ENCODE peak calls at places on chromosomes 4 and X, in ten cellular contexts. One of them, this sample, is unnamed.

GRCh38 chr4:98711526-98711925 is 53.1 kb upstream of the TSPAN5 start:
- DNase-seq in SJSA1: no peak
- DNase-seq in heart left ventricle: no peak
- DNase-seq in NCI-H1105 treated with DMSO at 0.1 percent for 48 hours: no peak
- DNase-seq in mucosa of gallbladder: no peak
- DNase-seq in T-cell: no peak
- DNase-seq in uterus: no peak
- DNase-seq in NCI-H1694 treated with DMSO at 0.1 percent for 48 hours: no peak
- DNase-seq in choroid plexus epithelial cell: peak; percentile 27
- DNase-seq in NCI-H1048: no peak
- DNase-seq in this sample: no peak

GRCh38 chrX:43808231-43808630 is 74.0 kb downstream of the MAOB start:
- DNase-seq in uterus: no peak
- DNase-seq in choroid plexus epithelial cell: no peak
- DNase-seq in NCI-H1694 treated with DMSO at 0.1 percent for 48 hours: no peak
- DNase-seq in T-cell: no peak
- DNase-seq in NCI-H1105 treated with DMSO at 0.1 percent for 48 hours: no peak
- DNase-seq in heart left ventricle: no peak
- DNase-seq in mucosa of gallbladder: no peak
- DNase-seq in NCI-H1048: no peak
- DNase-seq in SJSA1: no peak
- DNase-seq in this sample: no peak

GRCh38 chr4:90745176-90745575 is 618.0 kb downstream of the CCSER1 start:
- DNase-seq in heart left ventricle: no peak
- DNase-seq in NCI-H1105 treated with DMSO at 0.1 percent for 48 hours: no peak
- DNase-seq in SJSA1: peak; percentile 48
- DNase-seq in choroid plexus epithelial cell: no peak
- DNase-seq in NCI-H1694 treated with DMSO at 0.1 percent for 48 hours: no peak
- DNase-seq in mucosa of gallbladder: no peak
- DNase-seq in NCI-H1048: no peak
- DNase-seq in uterus: no peak
- DNase-seq in T-cell: no peak
- DNase-seq in this sample: no peak

GRCh38 chrX:47245156-47245555 is 12.3 kb downstream of the USP11 start:
- DNase-seq in SJSA1: no peak
- DNase-seq in NCI-H1694 treated with DMSO at 0.1 percent for 48 hours: peak; percentile 30
- DNase-seq in heart left ventricle: no peak
- DNase-seq in uterus: no peak
- DNase-seq in mucosa of gallbladder: no peak
- DNase-seq in NCI-H1105 treated with DMSO at 0.1 percent for 48 hours: no peak
- DNase-seq in choroid plexus epithelial cell: no peak
- DNase-seq in NCI-H1048: no peak
- DNase-seq in T-cell: no peak
- DNase-seq in this sample: no peak

GRCh38 chr4:59612235-59612634 is 1587.9 kb upstream of the ADGRL3 start:
- DNase-seq in mucosa of gallbladder: no peak
- DNase-seq in uterus: no peak
- DNase-seq in NCI-H1694 treated with DMSO at 0.1 percent for 48 hours: no peak
- DNase-seq in NCI-H1105 treated with DMSO at 0.1 percent for 48 hours: no peak
- DNase-seq in NCI-H1048: no peak
- DNase-seq in choroid plexus epithelial cell: peak; percentile 90
- DNase-seq in SJSA1: no peak
- DNase-seq in T-cell: no peak
- DNase-seq in heart left ventricle: no peak
- DNase-seq in this sample: no peak

GRCh38 chr4:61202638-61203495 is 2.7 kb downstream of the ADGRL3 start:
- DNase-seq in T-cell: no peak
- DNase-seq in mucosa of gallbladder: no peak
- DNase-seq in NCI-H1694 treated with DMSO at 0.1 percent for 48 hours: peak; percentile 20
- DNase-seq in SJSA1: no peak
- DNase-seq in uterus: no peak
- DNase-seq in choroid plexus epithelial cell: peak; percentile 54
- DNase-seq in NCI-H1105 treated with DMSO at 0.1 percent for 48 hours: peak; percentile 47
- DNase-seq in heart left ventricle: no peak
- DNase-seq in NCI-H1048: no peak
- DNase-seq in this sample: no peak

GRCh38 chrX:124346064-124346876 is at the start of gene SH2D1A:
- DNase-seq in NCI-H1694 treated with DMSO at 0.1 percent for 48 hours: no peak
- DNase-seq in SJSA1: no peak
- DNase-seq in NCI-H1048: no peak
- DNase-seq in heart left ventricle: no peak
- DNase-seq in choroid plexus epithelial cell: no peak
- DNase-seq in mucosa of gallbladder: no peak
- DNase-seq in uterus: no peak
- DNase-seq in T-cell: peak; percentile 25
- DNase-seq in NCI-H1105 treated with DMSO at 0.1 percent for 48 hours: no peak
- DNase-seq in this sample: no peak

GRCh38 chr4:172042714-172043114 is 229.5 kb downstream of the GALNTL6 start:
- DNase-seq in NCI-H1105 treated with DMSO at 0.1 percent for 48 hours: peak; percentile 79
- DNase-seq in mucosa of gallbladder: peak; percentile 39
- DNase-seq in T-cell: no peak
- DNase-seq in NCI-H1048: no peak
- DNase-seq in choroid plexus epithelial cell: peak; percentile 8
- DNase-seq in heart left ventricle: no peak
- DNase-seq in NCI-H1694 treated with DMSO at 0.1 percent for 48 hours: peak; percentile 1
- DNase-seq in SJSA1: peak; percentile 2
- DNase-seq in uterus: no peak
- DNase-seq in this sample: peak; percentile 48

GRCh38 chr4:1463088-1463926 is 57.1 kb upstream of the NKX1-1 start:
- DNase-seq in choroid plexus epithelial cell: peak; percentile 69
- DNase-seq in NCI-H1048: no peak
- DNase-seq in heart left ventricle: no peak
- DNase-seq in SJSA1: no peak
- DNase-seq in uterus: no peak
- DNase-seq in mucosa of gallbladder: no peak
- DNase-seq in NCI-H1694 treated with DMSO at 0.1 percent for 48 hours: no peak
- DNase-seq in NCI-H1105 treated with DMSO at 0.1 percent for 48 hours: no peak
- DNase-seq in T-cell: no peak
- DNase-seq in this sample: no peak

GRCh38 chrX:103248553-103248952 is 6.4 kb downstream of the TCEAL8 start:
- DNase-seq in heart left ventricle: no peak
- DNase-seq in SJSA1: no peak
- DNase-seq in choroid plexus epithelial cell: peak; percentile 49
- DNase-seq in NCI-H1105 treated with DMSO at 0.1 percent for 48 hours: peak; percentile 7
- DNase-seq in NCI-H1694 treated with DMSO at 0.1 percent for 48 hours: no peak
- DNase-seq in mucosa of gallbladder: no peak
- DNase-seq in uterus: no peak
- DNase-seq in T-cell: no peak
- DNase-seq in NCI-H1048: no peak
- DNase-seq in this sample: no peak

GRCh38 chr4:171516694-171517093 is 296.5 kb upstream of the GALNTL6 start:
- DNase-seq in T-cell: no peak
- DNase-seq in mucosa of gallbladder: no peak
- DNase-seq in heart left ventricle: no peak
- DNase-seq in NCI-H1694 treated with DMSO at 0.1 percent for 48 hours: no peak
- DNase-seq in SJSA1: no peak
- DNase-seq in choroid plexus epithelial cell: no peak
- DNase-seq in uterus: no peak
- DNase-seq in NCI-H1105 treated with DMSO at 0.1 percent for 48 hours: no peak
- DNase-seq in NCI-H1048: no peak
- DNase-seq in this sample: no peak

GRCh38 chr4:187586892-187587291 is 408.7 kb upstream of the ZFP42 start:
- DNase-seq in SJSA1: no peak
- DNase-seq in NCI-H1048: no peak
- DNase-seq in mucosa of gallbladder: no peak
- DNase-seq in T-cell: no peak
- DNase-seq in NCI-H1694 treated with DMSO at 0.1 percent for 48 hours: no peak
- DNase-seq in choroid plexus epithelial cell: no peak
- DNase-seq in uterus: no peak
- DNase-seq in NCI-H1105 treated with DMSO at 0.1 percent for 48 hours: no peak
- DNase-seq in heart left ventricle: no peak
- DNase-seq in this sample: no peak

GRCh38 chr4:140355288-140355687 is 18.2 kb upstream of the SCOC start:
- DNase-seq in T-cell: no peak
- DNase-seq in uterus: no peak
- DNase-seq in NCI-H1694 treated with DMSO at 0.1 percent for 48 hours: no peak
- DNase-seq in mucosa of gallbladder: no peak
- DNase-seq in SJSA1: no peak
- DNase-seq in NCI-H1048: no peak
- DNase-seq in choroid plexus epithelial cell: no peak
- DNase-seq in heart left ventricle: no peak
- DNase-seq in NCI-H1105 treated with DMSO at 0.1 percent for 48 hours: no peak
- DNase-seq in this sample: no peak

GRCh38 chr4:60378010-60378409 is 822.1 kb upstream of the ADGRL3 start:
- DNase-seq in NCI-H1694 treated with DMSO at 0.1 percent for 48 hours: no peak
- DNase-seq in heart left ventricle: no peak
- DNase-seq in mucosa of gallbladder: no peak
- DNase-seq in NCI-H1048: no peak
- DNase-seq in choroid plexus epithelial cell: no peak
- DNase-seq in uterus: no peak
- DNase-seq in NCI-H1105 treated with DMSO at 0.1 percent for 48 hours: no peak
- DNase-seq in SJSA1: no peak
- DNase-seq in T-cell: no peak
- DNase-seq in this sample: no peak

GRCh38 chrX:42604302-42604701 is 173.7 kb downstream of the PPP1R2C start:
- DNase-seq in heart left ventricle: no peak
- DNase-seq in T-cell: no peak
- DNase-seq in NCI-H1105 treated with DMSO at 0.1 percent for 48 hours: no peak
- DNase-seq in mucosa of gallbladder: no peak
- DNase-seq in uterus: no peak
- DNase-seq in SJSA1: no peak
- DNase-seq in NCI-H1694 treated with DMSO at 0.1 percent for 48 hours: no peak
- DNase-seq in NCI-H1048: no peak
- DNase-seq in choroid plexus epithelial cell: no peak
- DNase-seq in this sample: no peak

GRCh38 chrX:127207326-127207725 is 387.8 kb downstream of the PRR32 start:
- DNase-seq in SJSA1: no peak
- DNase-seq in uterus: no peak
- DNase-seq in choroid plexus epithelial cell: no peak
- DNase-seq in NCI-H1105 treated with DMSO at 0.1 percent for 48 hours: no peak
- DNase-seq in heart left ventricle: no peak
- DNase-seq in mucosa of gallbladder: no peak
- DNase-seq in NCI-H1048: no peak
- DNase-seq in NCI-H1694 treated with DMSO at 0.1 percent for 48 hours: no peak
- DNase-seq in T-cell: no peak
- DNase-seq in this sample: no peak

GRCh38 chrX:13180807-13181206 is 136.4 kb upstream of the FAM9C start:
- DNase-seq in T-cell: no peak
- DNase-seq in SJSA1: no peak
- DNase-seq in NCI-H1694 treated with DMSO at 0.1 percent for 48 hours: no peak
- DNase-seq in choroid plexus epithelial cell: peak; percentile 42
- DNase-seq in uterus: no peak
- DNase-seq in heart left ventricle: no peak
- DNase-seq in mucosa of gallbladder: no peak
- DNase-seq in NCI-H1105 treated with DMSO at 0.1 percent for 48 hours: no peak
- DNase-seq in NCI-H1048: no peak
- DNase-seq in this sample: no peak

GRCh38 chr4:28229092-28229491 is 1368.5 kb downstream of the STIM2 start:
- DNase-seq in SJSA1: peak; percentile 52
- DNase-seq in NCI-H1694 treated with DMSO at 0.1 percent for 48 hours: no peak
- DNase-seq in T-cell: no peak
- DNase-seq in NCI-H1105 treated with DMSO at 0.1 percent for 48 hours: no peak
- DNase-seq in choroid plexus epithelial cell: peak; percentile 42
- DNase-seq in NCI-H1048: no peak
- DNase-seq in heart left ventricle: no peak
- DNase-seq in uterus: no peak
- DNase-seq in mucosa of gallbladder: no peak
- DNase-seq in this sample: no peak

GRCh38 chr4:30722092-30722915 is 2.1 kb downstream of the PCDH7 start:
- DNase-seq in T-cell: no peak
- DNase-seq in NCI-H1048: no peak
- DNase-seq in heart left ventricle: no peak
- DNase-seq in SJSA1: no peak
- DNase-seq in NCI-H1694 treated with DMSO at 0.1 percent for 48 hours: no peak
- DNase-seq in choroid plexus epithelial cell: no peak
- DNase-seq in uterus: peak; percentile 22
- DNase-seq in NCI-H1105 treated with DMSO at 0.1 percent for 48 hours: no peak
- DNase-seq in mucosa of gallbladder: no peak
- DNase-seq in this sample: no peak

GRCh38 chrX:1535241-1536041 is 1.5 kb downstream of the P2RY8 start:
- DNase-seq in T-cell: peak; percentile 39
- DNase-seq in NCI-H1048: no peak
- DNase-seq in mucosa of gallbladder: peak; percentile 40
- DNase-seq in NCI-H1105 treated with DMSO at 0.1 percent for 48 hours: no peak
- DNase-seq in NCI-H1694 treated with DMSO at 0.1 percent for 48 hours: no peak
- DNase-seq in choroid plexus epithelial cell: no peak
- DNase-seq in uterus: no peak
- DNase-seq in SJSA1: no peak
- DNase-seq in heart left ventricle: peak; percentile 30
- DNase-seq in this sample: no peak

GRCh38 chrX:53714580-53715335 is 28.2 kb upstream of the HUWE1 start:
- DNase-seq in SJSA1: peak; percentile 6
- DNase-seq in NCI-H1048: no peak
- DNase-seq in NCI-H1105 treated with DMSO at 0.1 percent for 48 hours: no peak
- DNase-seq in choroid plexus epithelial cell: peak; percentile 71
- DNase-seq in mucosa of gallbladder: peak; percentile 14
- DNase-seq in uterus: no peak
- DNase-seq in T-cell: peak; percentile 44
- DNase-seq in heart left ventricle: no peak
- DNase-seq in NCI-H1694 treated with DMSO at 0.1 percent for 48 hours: no peak
- DNase-seq in this sample: no peak

GRCh38 chr4:153413827-153414226 is 52.3 kb upstream of the TMEM131L start:
- DNase-seq in NCI-H1105 treated with DMSO at 0.1 percent for 48 hours: no peak
- DNase-seq in NCI-H1694 treated with DMSO at 0.1 percent for 48 hours: no peak
- DNase-seq in SJSA1: no peak
- DNase-seq in T-cell: no peak
- DNase-seq in mucosa of gallbladder: no peak
- DNase-seq in NCI-H1048: no peak
- DNase-seq in uterus: no peak
- DNase-seq in heart left ventricle: no peak
- DNase-seq in choroid plexus epithelial cell: no peak
- DNase-seq in this sample: no peak

GRCh38 chr4:173013232-173013932 is 155.2 kb upstream of the GALNT7 start:
- DNase-seq in heart left ventricle: no peak
- DNase-seq in NCI-H1694 treated with DMSO at 0.1 percent for 48 hours: peak; percentile 31
- DNase-seq in NCI-H1048: no peak
- DNase-seq in SJSA1: peak; percentile 55
- DNase-seq in T-cell: peak; percentile 41
- DNase-seq in mucosa of gallbladder: peak; percentile 42
- DNase-seq in NCI-H1105 treated with DMSO at 0.1 percent for 48 hours: peak; percentile 17
- DNase-seq in uterus: peak; percentile 52
- DNase-seq in choroid plexus epithelial cell: peak; percentile 60
- DNase-seq in this sample: peak; percentile 73

GRCh38 chr4:114599231-114600065 is 841 bp downstream of the UGT8 start:
- DNase-seq in NCI-H1694 treated with DMSO at 0.1 percent for 48 hours: peak; percentile 4
- DNase-seq in choroid plexus epithelial cell: no peak
- DNase-seq in SJSA1: no peak
- DNase-seq in heart left ventricle: no peak
- DNase-seq in mucosa of gallbladder: no peak
- DNase-seq in NCI-H1105 treated with DMSO at 0.1 percent for 48 hours: peak; percentile 46
- DNase-seq in T-cell: no peak
- DNase-seq in uterus: no peak
- DNase-seq in NCI-H1048: no peak
- DNase-seq in this sample: no peak

GRCh38 chrX:132488092-132488749 is 617 bp downstream of the MBNL3 start:
- DNase-seq in NCI-H1105 treated with DMSO at 0.1 percent for 48 hours: peak; percentile 44
- DNase-seq in T-cell: peak; percentile 7
- DNase-seq in NCI-H1048: no peak
- DNase-seq in NCI-H1694 treated with DMSO at 0.1 percent for 48 hours: peak; percentile 57
- DNase-seq in uterus: no peak
- DNase-seq in heart left ventricle: no peak
- DNase-seq in SJSA1: no peak
- DNase-seq in mucosa of gallbladder: no peak
- DNase-seq in choroid plexus epithelial cell: peak; percentile 37
- DNase-seq in this sample: peak; percentile 31

GRCh38 chr4:59258002-59258401 is 1942.1 kb upstream of the ADGRL3 start:
- DNase-seq in SJSA1: no peak
- DNase-seq in T-cell: no peak
- DNase-seq in uterus: no peak
- DNase-seq in mucosa of gallbladder: no peak
- DNase-seq in choroid plexus epithelial cell: no peak
- DNase-seq in NCI-H1048: no peak
- DNase-seq in NCI-H1694 treated with DMSO at 0.1 percent for 48 hours: no peak
- DNase-seq in NCI-H1105 treated with DMSO at 0.1 percent for 48 hours: no peak
- DNase-seq in heart left ventricle: no peak
- DNase-seq in this sample: no peak

GRCh38 chr4:101259876-101260275 is 87.5 kb downstream of the PPP3CA start:
- DNase-seq in NCI-H1694 treated with DMSO at 0.1 percent for 48 hours: no peak
- DNase-seq in uterus: no peak
- DNase-seq in choroid plexus epithelial cell: peak; percentile 26
- DNase-seq in NCI-H1048: no peak
- DNase-seq in SJSA1: no peak
- DNase-seq in T-cell: no peak
- DNase-seq in heart left ventricle: no peak
- DNase-seq in NCI-H1105 treated with DMSO at 0.1 percent for 48 hours: no peak
- DNase-seq in mucosa of gallbladder: no peak
- DNase-seq in this sample: no peak

GRCh38 chr4:70703695-70704332 is 15.5 kb downstream of the UTP3 start:
- DNase-seq in NCI-H1048: no peak
- DNase-seq in choroid plexus epithelial cell: peak; percentile 44
- DNase-seq in T-cell: no peak
- DNase-seq in SJSA1: peak; percentile 10
- DNase-seq in uterus: peak; percentile 24
- DNase-seq in NCI-H1105 treated with DMSO at 0.1 percent for 48 hours: peak; percentile 71
- DNase-seq in NCI-H1694 treated with DMSO at 0.1 percent for 48 hours: peak; percentile 30
- DNase-seq in heart left ventricle: no peak
- DNase-seq in mucosa of gallbladder: no peak
- DNase-seq in this sample: no peak